ENCODE peak calls at places on chromosomes 4 and X, in six cellular contexts. B is activated CD4-positive, alpha-beta T cell treated with anti-CD3 and anti-CD28 coated beads, Interleukin-2, amount 50 U/mL, for 1 hour; Y is H9; M is activated CD8-positive, alpha-beta memory T cell treated with anti-CD3 and anti-CD28 coated beads for 48 hours; L is NCI-H524; A is GM23338. N is an unnamed sample.

GRCh38 chr4:16205298-16206164 is 20.7 kb downstream of the TAPT1 start:
- DNase-seq in A (peak), Y (no peak), L (no peak), M (no peak), B (no peak), N (no peak)

GRCh38 chr4:121070696-121071639 is 1.4 kb downstream of the NDNF start:
- DNase-seq in Y (peak), L (no peak), A (peak), M (no peak), B (no peak), N (peak)

GRCh38 chr4:174613979-174614378 is 91.7 kb upstream of the HPGD start:
- DNase-seq in Y (no peak), B (no peak), M (no peak), A (no peak), L (no peak), N (no peak)

GRCh38 chrX:123797543-123798447 is 62.1 kb upstream of the XIAP start:
- DNase-seq in M (no peak), A (no peak), L (no peak), B (no peak), Y (no peak), N (peak)

GRCh38 chrX:108139303-108139702 is 47.7 kb downstream of the ATG4A start:
- DNase-seq in A (peak), L (no peak), Y (peak), M (no peak), B (no peak), N (peak)

GRCh38 chrX:24498181-24498580 is 33.1 kb downstream of the PDK3 start:
- DNase-seq in B (peak), A (peak), Y (no peak), M (no peak), L (no peak), N (no peak)

GRCh38 chr4:147831452-147832192 is 99.7 kb downstream of the ARHGAP10 start:
- DNase-seq in A (no peak), M (no peak), L (no peak), B (no peak), Y (no peak), N (peak)

GRCh38 chr4:80197601-80198444 is 520 bp downstream of the PRDM8 start:
- DNase-seq in Y (peak), L (no peak), B (no peak), M (no peak), A (peak), N (peak)

GRCh38 chr4:38071801-38072567 is 111.8 kb downstream of the PTTG2 start:
- DNase-seq in Y (no peak), M (no peak), A (no peak), B (no peak), L (no peak), N (no peak)

GRCh38 chr4:10082459-10083272 is 33.9 kb downstream of the WDR1 start:
- DNase-seq in M (no peak), Y (no peak), A (no peak), L (no peak), B (no peak), N (no peak)

GRCh38 chr4:176044589-176044951 is 21.1 kb upstream of the WDR17 start:
- DNase-seq in B (no peak), M (no peak), Y (no peak), A (no peak), L (no peak), N (no peak)

GRCh38 chr4:141635726-141636076 is 682 bp upstream of the IL15 start:
- DNase-seq in M (no peak), B (no peak), Y (no peak), L (no peak), A (no peak), N (no peak)

GRCh38 chr4:100895572-100896197 is 377.9 kb upstream of the EMCN start:
- DNase-seq in M (no peak), Y (no peak), B (no peak), L (no peak), A (no peak), N (no peak)

GRCh38 chrX:108223606-108224005 is 132.0 kb downstream of the ATG4A start:
- DNase-seq in L (no peak), A (no peak), M (no peak), Y (no peak), B (no peak), N (no peak)

GRCh38 chr4:62940229-62940628 is 1469.0 kb downstream of the TECRL start:
- DNase-seq in M (no peak), A (no peak), L (no peak), Y (no peak), B (no peak), N (no peak)

GRCh38 chr4:164772076-164772475 is 18.1 kb downstream of the SMIM31 start:
- DNase-seq in L (no peak), Y (peak), A (peak), B (no peak), M (no peak), N (no peak)

GRCh38 chrX:3585719-3586118 is 127.7 kb downstream of the PRKX start:
- DNase-seq in B (no peak), L (no peak), Y (no peak), A (no peak), M (no peak), N (no peak)

GRCh38 chr4:142274137-142274536 is 572.0 kb downstream of the INPP4B start:
- DNase-seq in L (no peak), Y (no peak), B (no peak), M (no peak), A (no peak), N (no peak)

GRCh38 chrX:75746891-75747639 is 38.0 kb downstream of the MAGEE2 start:
- DNase-seq in M (no peak), Y (peak), A (peak), L (peak), B (peak), N (peak)

GRCh38 chr4:37389967-37390580 is 145.5 kb downstream of the NWD2 start:
- DNase-seq in Y (no peak), M (no peak), A (peak), L (peak), B (no peak), N (peak)

GRCh38 chr4:153808175-153808574 is 19.3 kb upstream of the SFRP2 start:
- DNase-seq in A (no peak), Y (no peak), B (no peak), M (no peak), L (no peak), N (no peak)

GRCh38 chr4:121720109-121720508 is 23.3 kb upstream of the ANXA5 start:
- DNase-seq in A (no peak), L (no peak), Y (no peak), B (no peak), M (no peak), N (no peak)

GRCh38 chrX:10048695-10049094 is 81.5 kb downstream of the CLDN34 start:
- DNase-seq in Y (no peak), A (no peak), B (no peak), M (no peak), L (no peak), N (no peak)

GRCh38 chr4:54228563-54229501 is at the start of gene PDGFRA:
- DNase-seq in Y (peak), B (no peak), M (no peak), L (no peak), A (peak), N (peak)

GRCh38 chr4:116397714-116398113 is 687.7 kb downstream of the TRAM1L1 start:
- DNase-seq in M (no peak), L (no peak), B (no peak), Y (no peak), A (no peak), N (no peak)

GRCh38 chrX:53184836-53185235 is 40.2 kb downstream of the KDM5C start:
- DNase-seq in L (no peak), M (no peak), Y (no peak), A (no peak), B (no peak), N (no peak)

GRCh38 chr4:164959896-164960295 is 17.6 kb downstream of the TRIM61 start:
- DNase-seq in B (no peak), Y (no peak), M (no peak), L (no peak), A (no peak), N (no peak)

GRCh38 chr4:1590244-1590643 is 93.9 kb downstream of the FAM53A start:
- DNase-seq in L (no peak), A (no peak), Y (no peak), M (no peak), B (no peak), N (no peak)

GRCh38 chrX:19543951-19544359 is 28.6 kb upstream of the MAP3K15 start:
- DNase-seq in Y (no peak), M (no peak), L (no peak), B (no peak), A (no peak), N (no peak)

GRCh38 chrX:56800801-56801200 is 71.8 kb downstream of the NBDY start:
- DNase-seq in L (no peak), Y (peak), B (peak), M (no peak), A (no peak), N (no peak)

GRCh38 chr4:57424231-57424897 is 314.2 kb upstream of the IGFBP7 start:
- DNase-seq in A (no peak), Y (no peak), L (no peak), M (no peak), B (no peak), N (no peak)

GRCh38 chrX:40087574-40088298 is 10.0 kb downstream of the BCOR start:
- DNase-seq in A (no peak), M (no peak), L (no peak), Y (no peak), B (no peak), N (no peak)

GRCh38 chrX:71052721-71053120 is 15.4 kb downstream of the SNX12 start:
- DNase-seq in A (peak), Y (no peak), M (no peak), B (no peak), L (no peak), N (no peak)

GRCh38 chr4:42871685-42872271 is 20.7 kb upstream of the GRXCR1 start:
- DNase-seq in A (no peak), M (no peak), B (no peak), Y (no peak), L (no peak), N (no peak)